ENCODE peak calls at places on chromosomes 13 and 19, in five cellular contexts. R is natural killer cell treated with Interleukin-12 subunit alpha and Interleukin-12 subunit beta and Interleukin-15 and Interleukin-18, amount 100 ng/mL, for 72 hours; Q is kidney epithelial cell; U is H7; E is stimulated activated CD4-positive, alpha-beta T cell treated with anti-CD3 and anti-CD28 coated beads, Interleukin-1b, Interleukin-23, amount 100 ng/mL, for 4 hours. B is an unnamed sample.

GRCh38 chr13:93534181-93534700 is 307.6 kb downstream of the GPC6 start:
- DNase-seq in U (no peak), R (no peak), Q (no peak), E (no peak), B (no peak)

GRCh38 chr19:38735257-38735686 is 9.0 kb downstream of the CAPN12 start:
- DNase-seq in E (no peak), U (peak), R (no peak), Q (no peak), B (no peak)

GRCh38 chr19:30856786-30857185 is 484.6 kb downstream of the ZNF536 start:
- DNase-seq in E (no peak), Q (no peak), U (peak), R (no peak), B (no peak)

GRCh38 chr19:4583961-4584669 is 24.6 kb upstream of the SEMA6B start:
- DNase-seq in E (peak), Q (no peak), R (no peak), U (peak), B (no peak)

GRCh38 chr19:47848871-47849473 is 10.1 kb upstream of the TPRX2 start:
- DNase-seq in Q (no peak), R (no peak), E (peak), U (peak), B (peak)

GRCh38 chr19:16206637-16207036 is 8.9 kb downstream of the AP1M1 start:
- DNase-seq in U (no peak), E (no peak), R (no peak), Q (no peak), B (no peak)

GRCh38 chr13:102310691-102311432 is 91.0 kb downstream of the FGF14 start:
- DNase-seq in Q (no peak), U (no peak), R (no peak), E (no peak), B (no peak)

GRCh38 chr13:30409911-30410704 is 12.2 kb upstream of the UBE2L5 start:
- DNase-seq in E (no peak), Q (no peak), U (no peak), R (no peak), B (peak)

GRCh38 chr13:110155072-110155471 is 151.9 kb downstream of the COL4A1 start:
- DNase-seq in E (no peak), R (no peak), Q (no peak), U (peak), B (no peak)

GRCh38 chr13:19927117-19927734 is 31.3 kb upstream of the ZMYM2 start:
- DNase-seq in R (no peak), U (peak), E (no peak), Q (no peak), B (no peak)

GRCh38 chr19:7456964-7457541 is 31.8 kb downstream of the PEX11G start:
- DNase-seq in R (no peak), E (no peak), U (no peak), Q (no peak), B (no peak)